ENCODE peak calls at places on chromosomes 12 and 14, in seven cellular contexts. V is bronchial epithelial cell, T is HFFc6, C is AG09309, M is SK-N-SH, U is neural progenitor cell, Q is left lung. D is an unnamed sample.

GRCh38 chr14:105281354-105282097 is 19.3 kb downstream of the BRF1 start:
- DNase-seq in V (peak), T (peak), C (peak), M (peak), U (peak), Q (no peak), D (peak)

GRCh38 chr12:128754275-128754674 is 69.5 kb downstream of the SLC15A4 start:
- DNase-seq in V (peak), T (no peak), C (no peak), M (no peak), U (no peak), Q (no peak), D (no peak)

GRCh38 chr12:52695039-52695438 is 8.3 kb downstream of the KRT77 start:
- DNase-seq in V (no peak), T (no peak), C (no peak), M (no peak), U (no peak), Q (no peak), D (no peak)

GRCh38 chr12:113030875-113031525 is 25.5 kb upstream of the DTX1 start:
- DNase-seq in V (peak), T (peak), C (peak), M (peak), U (peak), Q (no peak), D (peak)

GRCh38 chr12:64722835-64723234 is 36.4 kb downstream of the GNS start:
- DNase-seq in V (no peak), T (no peak), C (no peak), M (no peak), U (no peak), Q (no peak), D (no peak)

GRCh38 chr12:98719515-98720504 is 74.7 kb downstream of the APAF1 start:
- DNase-seq in V (no peak), T (no peak), C (no peak), M (no peak), U (no peak), Q (no peak), D (no peak)

GRCh38 chr14:104290058-104290667 is 151.8 kb downstream of the KIF26A start:
- DNase-seq in V (no peak), T (no peak), C (no peak), M (peak), U (no peak), Q (peak), D (no peak)

GRCh38 chr12:29245246-29245645 is 96.2 kb downstream of the FAR2 start:
- DNase-seq in V (no peak), T (no peak), C (peak), M (no peak), U (no peak), Q (no peak), D (no peak)

GRCh38 chr12:129885287-129885686 is 18.5 kb downstream of the TMEM132D start:
- DNase-seq in V (no peak), T (no peak), C (no peak), M (no peak), U (no peak), Q (no peak), D (no peak)

GRCh38 chr12:50167026-50167742 is at the start of gene CERS5:
- DNase-seq in V (peak), T (peak), C (peak), M (peak), U (peak), Q (peak), D (peak)
- TF ChIP-seq CTCF in V (no peak), T (peak), C (no peak), M (no peak), U (peak), Q (peak), D (peak)

DNA sequence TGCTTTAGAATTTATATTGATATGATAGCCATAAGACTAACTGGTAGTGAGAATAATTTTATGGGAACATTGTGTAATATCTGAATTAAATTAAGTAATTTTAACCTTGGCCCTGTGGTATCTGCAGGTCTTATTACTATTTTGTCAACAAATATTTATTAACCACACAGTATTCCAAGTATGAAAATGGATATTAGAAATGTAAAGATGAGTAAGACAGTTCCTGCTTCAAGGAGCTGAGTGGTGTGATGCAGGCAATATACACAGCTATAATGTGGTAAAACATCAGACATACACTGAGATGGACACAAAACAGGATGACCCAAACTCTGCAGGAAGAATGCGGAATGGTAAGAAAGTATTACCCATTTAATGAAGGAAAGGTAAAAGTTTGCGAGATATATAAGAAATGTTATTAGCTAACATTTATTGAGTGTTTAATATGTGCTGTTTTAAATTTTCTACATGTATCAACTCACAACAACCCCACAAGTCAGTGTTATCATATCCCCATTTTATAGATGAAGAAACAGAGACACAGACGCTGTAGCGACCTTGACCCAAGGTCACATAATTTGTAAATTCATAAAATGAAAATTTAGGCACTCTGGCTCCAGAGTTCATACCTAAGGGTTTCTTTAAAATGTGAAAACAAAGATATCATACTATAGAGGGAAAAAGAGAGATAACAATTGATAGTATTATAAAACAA is 12.7 kb downstream of the ABCD2 start:
- DNase-seq in V (peak), T (no peak), C (no peak), M (no peak), U (no peak), Q (no peak), D (no peak)
- TF ChIP-seq CTCF in V (no peak), T (no peak), C (no peak), M (no peak), U (no peak), Q (no peak), D (no peak)

GRCh38 chr12:105729931-105730330 is 399.4 kb downstream of the C12orf75 start:
- DNase-seq in V (no peak), T (no peak), C (no peak), M (no peak), U (no peak), Q (no peak), D (no peak)
- TF ChIP-seq CTCF in V (no peak), T (no peak), C (no peak), M (no peak), U (no peak), Q (no peak), D (no peak)

GRCh38 chr14:22387776-22388241 is 201.2 kb downstream of the DAD1 start:
- DNase-seq in V (no peak), T (no peak), C (no peak), M (peak), U (no peak), Q (no peak), D (no peak)
- TF ChIP-seq CTCF in V (no peak), T (peak), C (no peak), M (no peak), U (no peak), Q (no peak), D (no peak)